ENCODE peak calls at places on chromosome 18, in six cellular contexts. C is K562, Y is body of pancreas, Q is upper lobe of left lung, H is gastrocnemius medialis, E is IMR-90. P is an unnamed sample. For H3K27me3, the result is how much of the 10 kb centered on the place peaks cover.

GRCh38 chr18:57976230-57976773 is 67.7 kb upstream of the NEDD4L start:
- ATAC-seq in C (no peak), Y (peak), Q (peak), H (no peak), E (no peak), P (no peak)

GRCh38 chr18:45122510-45122909 is 441.8 kb downstream of the SETBP1 start:
- ATAC-seq in C (no peak), Y (no peak), Q (no peak), H (no peak), E (no peak), P (no peak)

GRCh38 chr18:24413148-24413547 is 13.3 kb upstream of the IMPACT start:
- ATAC-seq in C (no peak), Y (no peak), Q (no peak), H (no peak), E (peak), P (no peak)

GRCh38 chr18:6476201-6476600 is 61.5 kb upstream of the L3MBTL4 start:
- ATAC-seq in C (no peak), Y (no peak), Q (no peak), H (no peak), E (no peak), P (no peak)

GRCh38 chr18:7535436-7536190 is 31.5 kb upstream of the PTPRM start:
- ATAC-seq in C (no peak), Y (no peak), Q (no peak), H (no peak), E (peak), P (no peak)

GRCh38 chr18:23129355-23130002 is 5.8 kb upstream of the CABLES1 start:
- ATAC-seq in C (no peak), Y (no peak), Q (no peak), H (no peak), E (no peak), P (peak)

GRCh38 chr18:10481831-10482230 is 27.4 kb downstream of the APCDD1 start:
- ATAC-seq in C (no peak), Y (no peak), Q (no peak), H (no peak), E (no peak), P (no peak)

GRCh38 chr18:28816155-28816554 is 639.2 kb upstream of the CDH2 start:
- ATAC-seq in C (no peak), Y (no peak), Q (no peak), H (no peak), E (peak), P (no peak)

GRCh38 chr18:31010601-31011000 is 31.9 kb downstream of the DSC3 start:
- ATAC-seq in C (peak), Y (no peak), Q (no peak), H (no peak), E (no peak), P (no peak)

GRCh38 chr18:30455741-30456140 is 586.8 kb downstream of the DSC3 start:
- ATAC-seq in C (no peak), Y (no peak), Q (no peak), H (no peak), E (no peak), P (no peak)

GRCh38 chr18:67651438-67651837 is 134.9 kb upstream of the DSEL start:
- ATAC-seq in C (no peak), Y (peak), Q (no peak), H (peak), E (no peak), P (peak)

GRCh38 chr18:31162419-31162793 is 250 bp downstream of the DSC1 start:
- ATAC-seq in C (peak), Y (no peak), Q (peak), H (no peak), E (no peak), P (no peak)

GRCh38 chr18:73777356-73778051 is 370.1 kb downstream of the FBXO15 start:
- ATAC-seq in C (no peak), Y (no peak), Q (no peak), H (no peak), E (no peak), P (no peak)

GRCh38 chr18:25349131-25349925 is 2.6 kb downstream of the ZNF521 start:
- ATAC-seq in C (no peak), Y (no peak), Q (peak), H (peak), E (peak), P (peak)

GRCh38 chr18:907171-907879 is 2.7 kb downstream of the ADCYAP1 start:
- ATAC-seq in C (no peak), Y (peak), Q (no peak), H (no peak), E (peak), P (peak)

GRCh38 chr18:56009451-56009850 is 421.5 kb upstream of the TCF4 start:
- ATAC-seq in C (no peak), Y (no peak), Q (no peak), H (no peak), E (no peak), P (no peak)

GRCh38 chr18:55731594-55732042 is 143.6 kb upstream of the TCF4 start:
- ATAC-seq in C (peak), Y (no peak), Q (no peak), H (peak), E (no peak), P (no peak)

GRCh38 chr18:54129448-54130134 is 94.9 kb downstream of the MBD2 start:
- ATAC-seq in C (no peak), Y (no peak), Q (no peak), H (no peak), E (no peak), P (no peak)

GRCh38 chr18:57846258-57846657 is 43.1 kb upstream of the ATP8B1 start:
- ATAC-seq in C (peak), Y (peak), Q (peak), H (no peak), E (peak), P (no peak)

GRCh38 chr18:74252032-74252380 is 39.8 kb downstream of the CYB5A start:
- ATAC-seq in C (no peak), Y (no peak), Q (no peak), H (no peak), E (peak), P (peak)

GRCh38 chr18:6056171-6056932 is 161.0 kb upstream of the TMEM200C start:
- ATAC-seq in C (no peak), Y (no peak), Q (no peak), H (no peak), E (peak), P (no peak)

GRCh38 chr18:57942090-57942489 is 101.9 kb upstream of the NEDD4L start:
- ATAC-seq in C (no peak), Y (no peak), Q (no peak), H (no peak), E (no peak), P (no peak)

GRCh38 chr18:23397907-23398306 is 55.2 kb upstream of the RIOK3 start:
- ATAC-seq in C (no peak), Y (no peak), Q (no peak), H (no peak), E (no peak), P (no peak)

GRCh38 chr18:44841221-44841620 is 160.5 kb downstream of the SETBP1 start:
- ATAC-seq in C (no peak), Y (no peak), Q (no peak), H (no peak), E (no peak), P (no peak)

GRCh38 chr18:21315741-21316187 is 73.7 kb downstream of the GREB1L start:
- ATAC-seq in C (peak), Y (no peak), Q (no peak), H (no peak), E (no peak), P (peak)

GRCh38 chr18:74949611-74950010 is 259.3 kb downstream of the PTGR3 start:
- ATAC-seq in C (no peak), Y (no peak), Q (no peak), H (no peak), E (no peak), P (no peak)

GRCh38 chr18:75053028-75053624 is 155.8 kb downstream of the PTGR3 start:
- ATAC-seq in C (no peak), Y (no peak), Q (peak), H (no peak), E (peak), P (no peak)

GRCh38 chr18:62713651-62714247 is 1.6 kb upstream of the PHLPP1 start:
- ATAC-seq in C (no peak), Y (no peak), Q (no peak), H (no peak), E (no peak), P (no peak)

GRCh38 chr18:50190236-50190635 is 4.7 kb downstream of the MYO5B start:
- ATAC-seq in C (no peak), Y (no peak), Q (no peak), H (no peak), E (no peak), P (no peak)

GRCh38 chr18:30632058-30632718 is 410.4 kb downstream of the DSC3 start:
- ATAC-seq in C (no peak), Y (no peak), Q (no peak), H (no peak), E (no peak), P (no peak)

GRCh38 chr18:39946623-39947061 is 2008.4 kb upstream of the PIK3C3 start:
- ATAC-seq in C (no peak), Y (peak), Q (peak), H (no peak), E (peak), P (peak)

GRCh38 chr18:33440384-33441043 is at the start of gene CCDC178:
- ATAC-seq in C (peak), Y (peak), Q (peak), H (no peak), E (peak), P (peak)

GRCh38 chr18:44771957-44772917 is 91.5 kb downstream of the SETBP1 start:
- ATAC-seq in C (no peak), Y (peak), Q (no peak), H (peak), E (no peak), P (peak)

GRCh38 chr18:68560128-68560527 is 154.8 kb downstream of the TMX3 start:
- ATAC-seq in C (no peak), Y (no peak), Q (no peak), H (no peak), E (no peak), P (no peak)

GRCh38 chr18:68826111-68826510 is 28.2 kb downstream of the CCDC102B start:
- ATAC-seq in C (no peak), Y (no peak), Q (no peak), H (no peak), E (no peak), P (peak)

GRCh38 chr18:24530630-24531111 is 70.2 kb downstream of the HRH4 start:
- ATAC-seq in C (no peak), Y (no peak), Q (no peak), H (no peak), E (peak), P (no peak)

GRCh38 chr18:27225947-27226481 is 40.9 kb upstream of the CHST9 start:
- ATAC-seq in C (no peak), Y (no peak), Q (no peak), H (no peak), E (no peak), P (no peak)

GRCh38 chr18:39371996-39372395 is 1806.4 kb upstream of the CELF4 start:
- ATAC-seq in C (no peak), Y (no peak), Q (no peak), H (no peak), E (no peak), P (no peak)

GRCh38 chr18:3596324-3597158 is 146.6 kb downstream of the TGIF1 start:
- ATAC-seq in C (peak), Y (no peak), Q (no peak), H (no peak), E (no peak), P (no peak)
- TF ChIP-seq POLR2A in C (no peak), Y (no peak), Q (no peak), H (no peak), E (no peak), P (no peak)

GRCh38 chr18:36298113-36298701 is 694 bp downstream of the FHOD3 start:
- ATAC-seq in C (no peak), Y (peak), Q (no peak), H (peak), E (peak), P (peak)

GRCh38 chr18:36296591-36297418 is 708 bp upstream of the FHOD3 start:
- ATAC-seq in C (peak), Y (peak), Q (peak), H (peak), E (peak), P (peak)

GRCh38 chr18:36300211-36300610 is 2.7 kb downstream of the FHOD3 start:
- ATAC-seq in C (no peak), Y (no peak), Q (no peak), H (no peak), E (no peak), P (no peak)

GRCh38 chr18:36297419-36298112 is at the start of gene FHOD3:
- ATAC-seq in C (peak), Y (peak), Q (no peak), H (peak), E (peak), P (peak)

DNA sequence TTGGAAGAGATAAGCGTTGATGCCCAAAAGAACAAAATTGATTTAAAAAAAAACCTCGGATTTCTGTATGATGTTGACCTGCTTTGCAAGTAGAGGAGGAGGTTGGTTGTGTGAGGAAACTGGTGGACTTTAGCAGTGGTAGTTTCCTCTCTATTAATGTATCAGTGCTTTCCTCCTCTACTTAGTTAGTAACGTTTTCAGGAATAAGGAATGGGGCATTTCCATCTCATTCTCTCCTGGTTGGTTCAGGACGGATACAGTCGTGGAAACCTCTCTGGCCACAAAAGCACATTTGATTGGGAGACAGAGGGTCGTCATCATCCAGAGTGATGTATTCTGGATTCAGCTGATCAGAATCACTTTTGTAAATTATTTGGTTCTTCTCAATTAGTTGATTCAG is 1.5 kb downstream of the FHOD3 start:
- ATAC-seq in C (no peak), Y (no peak), Q (no peak), H (no peak), E (no peak), P (no peak)
- H3K27me3 ChIP-seq in C (under half), Y (under half), Q (under half), H (under half), E (under half), P (under half)

GRCh38 chr18:12296457-12296856 is 11.6 kb upstream of the TUBB6 start:
- ATAC-seq in C (peak), Y (no peak), Q (no peak), H (no peak), E (no peak), P (peak)

GRCh38 chr18:12295389-12296086 is 12.5 kb upstream of the TUBB6 start:
- ATAC-seq in C (no peak), Y (no peak), Q (peak), H (no peak), E (no peak), P (no peak)

GRCh38 chr18:12299862-12300261 is 8.2 kb upstream of the TUBB6 start:
- ATAC-seq in C (no peak), Y (no peak), Q (no peak), H (no peak), E (no peak), P (no peak)

GRCh38 chr18:12293831-12294230 is 14.2 kb upstream of the TUBB6 start:
- ATAC-seq in C (no peak), Y (no peak), Q (no peak), H (no peak), E (no peak), P (no peak)

GRCh38 chr18:12296087-12296403 is 12.0 kb upstream of the TUBB6 start:
- ATAC-seq in C (peak), Y (no peak), Q (no peak), H (no peak), E (peak), P (no peak)
- TF ChIP-seq POLR2A in C (no peak), Y (no peak), Q (no peak), H (no peak), E (no peak), P (no peak)

DNA sequence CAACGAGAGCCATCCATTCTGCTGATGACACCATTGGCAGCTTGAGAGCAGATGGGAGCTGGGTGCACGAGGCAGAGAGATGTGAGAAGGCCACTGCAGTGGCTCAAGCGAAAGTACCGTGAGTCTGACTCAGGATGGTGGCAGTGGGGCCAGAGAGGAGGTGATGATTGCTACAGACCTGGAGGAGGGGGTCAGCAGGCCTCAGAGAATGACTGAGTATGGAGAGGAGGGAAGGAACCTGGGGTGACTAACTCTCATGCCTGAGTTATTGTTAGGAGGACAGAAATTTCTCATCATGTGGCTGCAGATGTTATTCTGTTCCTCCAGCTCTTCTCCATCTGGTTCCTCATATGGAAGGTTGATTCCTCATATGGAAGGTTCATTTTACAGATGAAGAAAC is 8.8 kb upstream of the ZBTB7C start:
- ATAC-seq in C (no peak), Y (no peak), Q (no peak), H (no peak), E (no peak), P (no peak)
- H3K27me3 ChIP-seq in C (under half), Y (under half), Q (under half), H (under half), E (under half), P (under half)

GRCh38 chr18:79517322-79517721 is 121.6 kb downstream of the NFATC1 start:
- ATAC-seq in C (no peak), Y (no peak), Q (no peak), H (no peak), E (no peak), P (no peak)
- TF ChIP-seq POLR2A in C (no peak), Y (no peak), Q (no peak), H (no peak), E (no peak), P (no peak)

DNA sequence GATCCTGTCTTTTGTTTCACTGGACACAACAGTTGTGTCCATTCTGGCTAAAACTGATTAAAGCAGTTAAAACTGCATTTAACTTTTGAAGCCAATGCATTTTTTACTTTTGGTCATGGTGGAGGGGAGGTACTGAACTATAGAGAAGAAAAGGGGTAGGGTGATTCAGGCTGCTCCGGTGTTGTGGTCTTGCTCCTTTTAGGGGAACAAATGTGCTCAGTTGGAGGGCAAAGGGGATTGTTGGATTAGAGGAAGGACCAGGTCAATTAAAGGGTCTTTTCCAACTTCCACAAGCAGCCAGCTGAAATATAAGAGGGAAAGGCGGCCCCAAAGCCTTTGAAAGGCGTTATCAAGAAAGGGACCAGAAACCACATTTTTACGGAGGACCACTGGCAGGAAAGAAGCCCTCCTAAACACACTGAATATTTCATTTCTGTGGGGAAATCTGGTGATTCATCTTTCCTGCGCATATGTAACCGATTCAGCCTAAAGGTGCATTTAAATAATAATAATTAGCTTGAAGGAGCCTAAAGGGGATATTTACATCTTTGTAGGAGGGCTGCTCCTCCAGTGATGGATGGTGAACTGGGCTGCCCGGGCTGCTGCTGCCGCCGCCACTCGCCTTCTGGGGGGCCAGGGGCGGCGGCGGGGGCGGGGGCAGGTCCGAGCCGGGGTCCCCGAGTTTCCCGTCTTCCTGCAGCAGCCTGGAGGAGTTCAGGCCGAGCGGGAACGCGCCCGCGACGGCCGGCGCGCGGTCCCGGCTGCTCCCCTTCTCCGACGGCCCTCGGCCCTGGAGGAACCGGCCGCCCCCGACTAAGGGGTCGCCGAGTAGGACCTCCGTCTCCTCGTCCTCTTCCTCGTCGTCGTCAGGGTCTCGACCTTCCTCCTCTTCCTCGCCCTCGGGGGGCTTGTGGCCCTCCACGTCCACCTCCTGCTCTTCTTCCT is 5.2 kb downstream of the SKOR2 start:
- ATAC-seq in C (no peak), Y (no peak), Q (no peak), H (no peak), E (no peak), P (no peak)
- H3K27me3 ChIP-seq in C (under half), Y (under half), Q (under half), H (half or more), E (under half), P (half or more)